ENCODE peak calls at places on chromosome 10, in eight cellular contexts. One of them, this sample, is unnamed.

GRCh38 chr10:27448926-27449325 is 55.2 kb upstream of the RAB18 start:
- DNase-seq in B cell: no peak
- DNase-seq in HFFc6: peak; percentile 79
- DNase-seq in left ventricle myocardium inferior: no peak
- DNase-seq in mammary epithelial cell: peak; percentile 77
- DNase-seq in heart left ventricle: no peak
- DNase-seq in sigmoid colon: no peak
- DNase-seq in astrocyte of the cerebellum: no peak
- DNase-seq in this sample: no peak

GRCh38 chr10:26800468-26800867 is 60.3 kb downstream of the ABI1 start:
- DNase-seq in B cell: no peak
- DNase-seq in HFFc6: no peak
- DNase-seq in left ventricle myocardium inferior: no peak
- DNase-seq in mammary epithelial cell: no peak
- DNase-seq in heart left ventricle: no peak
- DNase-seq in sigmoid colon: no peak
- DNase-seq in astrocyte of the cerebellum: no peak
- DNase-seq in this sample: no peak

GRCh38 chr10:13978844-13979227 is 351.9 kb downstream of the FRMD4A start:
- DNase-seq in B cell: no peak
- DNase-seq in HFFc6: no peak
- DNase-seq in left ventricle myocardium inferior: no peak
- DNase-seq in mammary epithelial cell: no peak
- DNase-seq in heart left ventricle: no peak
- DNase-seq in sigmoid colon: no peak
- DNase-seq in astrocyte of the cerebellum: no peak
- DNase-seq in this sample: no peak

GRCh38 chr10:21160116-21160515 is 263.0 kb upstream of the NEBL start:
- DNase-seq in B cell: no peak
- DNase-seq in HFFc6: no peak
- DNase-seq in left ventricle myocardium inferior: no peak
- DNase-seq in mammary epithelial cell: no peak
- DNase-seq in heart left ventricle: no peak
- DNase-seq in sigmoid colon: no peak
- DNase-seq in astrocyte of the cerebellum: no peak
- DNase-seq in this sample: no peak

GRCh38 chr10:52284416-52285013 is 29.6 kb upstream of the DKK1 start:
- DNase-seq in B cell: peak; percentile 14
- DNase-seq in HFFc6: no peak
- DNase-seq in left ventricle myocardium inferior: no peak
- DNase-seq in mammary epithelial cell: no peak
- DNase-seq in heart left ventricle: no peak
- DNase-seq in sigmoid colon: no peak
- DNase-seq in astrocyte of the cerebellum: no peak
- DNase-seq in this sample: no peak

GRCh38 chr10:3829193-3830050 is 44.4 kb upstream of the KLF6 start:
- DNase-seq in B cell: no peak
- DNase-seq in HFFc6: no peak
- DNase-seq in left ventricle myocardium inferior: no peak
- DNase-seq in mammary epithelial cell: no peak
- DNase-seq in heart left ventricle: no peak
- DNase-seq in sigmoid colon: no peak
- DNase-seq in astrocyte of the cerebellum: no peak
- DNase-seq in this sample: no peak

GRCh38 chr10:28241766-28242399 is 61.0 kb downstream of the MPP7 start:
- DNase-seq in B cell: peak; percentile 61
- DNase-seq in HFFc6: peak; percentile 43
- DNase-seq in left ventricle myocardium inferior: no peak
- DNase-seq in mammary epithelial cell: peak; percentile 43
- DNase-seq in heart left ventricle: no peak
- DNase-seq in sigmoid colon: no peak
- DNase-seq in astrocyte of the cerebellum: peak; percentile 60
- DNase-seq in this sample: peak; percentile 48

GRCh38 chr10:121644501-121644900 is 46.3 kb upstream of the FGFR2 start:
- DNase-seq in B cell: no peak
- DNase-seq in HFFc6: no peak
- DNase-seq in left ventricle myocardium inferior: no peak
- DNase-seq in mammary epithelial cell: no peak
- DNase-seq in heart left ventricle: no peak
- DNase-seq in sigmoid colon: no peak
- DNase-seq in astrocyte of the cerebellum: no peak
- DNase-seq in this sample: no peak

GRCh38 chr10:37434091-37434490 is 308.7 kb downstream of the ANKRD30A start:
- DNase-seq in B cell: no peak
- DNase-seq in HFFc6: peak; percentile 2
- DNase-seq in left ventricle myocardium inferior: no peak
- DNase-seq in mammary epithelial cell: peak; percentile 34
- DNase-seq in heart left ventricle: no peak
- DNase-seq in sigmoid colon: no peak
- DNase-seq in astrocyte of the cerebellum: no peak
- DNase-seq in this sample: no peak

GRCh38 chr10:116127296-116127695 is 145.7 kb downstream of the GFRA1 start:
- DNase-seq in B cell: no peak
- DNase-seq in HFFc6: no peak
- DNase-seq in left ventricle myocardium inferior: no peak
- DNase-seq in mammary epithelial cell: no peak
- DNase-seq in heart left ventricle: no peak
- DNase-seq in sigmoid colon: no peak
- DNase-seq in astrocyte of the cerebellum: no peak
- DNase-seq in this sample: no peak

GRCh38 chr10:53699231-53699630 is 926.6 kb upstream of the MBL2 start:
- DNase-seq in B cell: no peak
- DNase-seq in HFFc6: no peak
- DNase-seq in left ventricle myocardium inferior: no peak
- DNase-seq in mammary epithelial cell: no peak
- DNase-seq in heart left ventricle: no peak
- DNase-seq in sigmoid colon: no peak
- DNase-seq in astrocyte of the cerebellum: no peak
- DNase-seq in this sample: no peak

GRCh38 chr10:4431114-4431862 is 394.7 kb upstream of the AKR1E2 start:
- DNase-seq in B cell: no peak
- DNase-seq in HFFc6: peak; percentile 66
- DNase-seq in left ventricle myocardium inferior: no peak
- DNase-seq in mammary epithelial cell: no peak
- DNase-seq in heart left ventricle: no peak
- DNase-seq in sigmoid colon: no peak
- DNase-seq in astrocyte of the cerebellum: peak; percentile 88
- DNase-seq in this sample: no peak

GRCh38 chr10:125602825-125603224 is 80.1 kb downstream of the TEX36 start:
- DNase-seq in B cell: no peak
- DNase-seq in HFFc6: no peak
- DNase-seq in left ventricle myocardium inferior: no peak
- DNase-seq in mammary epithelial cell: no peak
- DNase-seq in heart left ventricle: no peak
- DNase-seq in sigmoid colon: no peak
- DNase-seq in astrocyte of the cerebellum: no peak
- DNase-seq in this sample: no peak

GRCh38 chr10:128776617-128777016 is 650.4 kb upstream of the MKI67 start:
- DNase-seq in B cell: no peak
- DNase-seq in HFFc6: no peak
- DNase-seq in left ventricle myocardium inferior: no peak
- DNase-seq in mammary epithelial cell: no peak
- DNase-seq in heart left ventricle: no peak
- DNase-seq in sigmoid colon: no peak
- DNase-seq in astrocyte of the cerebellum: no peak
- DNase-seq in this sample: no peak

GRCh38 chr10:124538669-124539068 is 77.0 kb downstream of the LHPP start:
- DNase-seq in B cell: no peak
- DNase-seq in HFFc6: no peak
- DNase-seq in left ventricle myocardium inferior: no peak
- DNase-seq in mammary epithelial cell: no peak
- DNase-seq in heart left ventricle: no peak
- DNase-seq in sigmoid colon: no peak
- DNase-seq in astrocyte of the cerebellum: no peak
- DNase-seq in this sample: no peak

GRCh38 chr10:32976338-32976737 is 18.3 kb upstream of the ITGB1 start:
- DNase-seq in B cell: no peak
- DNase-seq in HFFc6: no peak
- DNase-seq in left ventricle myocardium inferior: no peak
- DNase-seq in mammary epithelial cell: no peak
- DNase-seq in heart left ventricle: no peak
- DNase-seq in sigmoid colon: no peak
- DNase-seq in astrocyte of the cerebellum: no peak
- DNase-seq in this sample: no peak

DNA sequence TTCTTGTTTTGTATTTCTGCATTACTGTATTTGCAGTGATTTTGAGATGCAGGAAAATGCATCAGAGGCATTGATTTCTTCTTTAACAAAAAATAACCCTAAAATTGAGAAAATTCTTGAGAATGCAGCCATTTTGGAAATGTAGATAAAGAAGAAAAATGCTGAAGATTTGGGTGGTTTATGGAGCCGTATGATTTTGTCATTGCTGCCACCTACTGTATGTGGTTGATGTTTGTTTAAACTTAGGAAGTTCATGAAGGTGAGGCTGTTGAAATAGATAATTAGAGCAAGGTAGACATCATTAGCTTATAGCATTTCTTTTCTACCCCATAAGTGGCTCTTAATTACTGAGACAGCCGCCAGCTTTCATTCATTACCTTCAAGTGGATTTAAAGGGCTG is 92.1 kb upstream of the SAMD8 start:
- DNase-seq in B cell: peak; percentile 42
- DNase-seq in HFFc6: peak; percentile 17
- DNase-seq in left ventricle myocardium inferior: no peak
- DNase-seq in mammary epithelial cell: peak; percentile 7
- DNase-seq in heart left ventricle: no peak
- DNase-seq in sigmoid colon: no peak
- DNase-seq in astrocyte of the cerebellum: peak; percentile 32
- DNase-seq in this sample: no peak
- TF ChIP-seq CTCF in B cell: peak; percentile 53
- TF ChIP-seq CTCF in HFFc6: peak; percentile 73
- TF ChIP-seq CTCF in left ventricle myocardium inferior: peak; percentile 42
- TF ChIP-seq CTCF in mammary epithelial cell: peak; percentile 5
- TF ChIP-seq CTCF in heart left ventricle: peak; percentile 36
- TF ChIP-seq CTCF in sigmoid colon: no peak
- TF ChIP-seq CTCF in astrocyte of the cerebellum: no peak
- TF ChIP-seq CTCF in this sample: peak; percentile 59

GRCh38 chr10:44465430-44466115 is 80.7 kb upstream of the CXCL12 start:
- DNase-seq in B cell: no peak
- DNase-seq in HFFc6: no peak
- DNase-seq in left ventricle myocardium inferior: no peak
- DNase-seq in mammary epithelial cell: no peak
- DNase-seq in heart left ventricle: no peak
- DNase-seq in sigmoid colon: no peak
- DNase-seq in astrocyte of the cerebellum: no peak
- DNase-seq in this sample: no peak
- TF ChIP-seq CTCF in B cell: no peak
- TF ChIP-seq CTCF in HFFc6: no peak
- TF ChIP-seq CTCF in left ventricle myocardium inferior: no peak
- TF ChIP-seq CTCF in mammary epithelial cell: no peak
- TF ChIP-seq CTCF in heart left ventricle: no peak
- TF ChIP-seq CTCF in sigmoid colon: no peak
- TF ChIP-seq CTCF in astrocyte of the cerebellum: no peak
- TF ChIP-seq CTCF in this sample: no peak

DNA sequence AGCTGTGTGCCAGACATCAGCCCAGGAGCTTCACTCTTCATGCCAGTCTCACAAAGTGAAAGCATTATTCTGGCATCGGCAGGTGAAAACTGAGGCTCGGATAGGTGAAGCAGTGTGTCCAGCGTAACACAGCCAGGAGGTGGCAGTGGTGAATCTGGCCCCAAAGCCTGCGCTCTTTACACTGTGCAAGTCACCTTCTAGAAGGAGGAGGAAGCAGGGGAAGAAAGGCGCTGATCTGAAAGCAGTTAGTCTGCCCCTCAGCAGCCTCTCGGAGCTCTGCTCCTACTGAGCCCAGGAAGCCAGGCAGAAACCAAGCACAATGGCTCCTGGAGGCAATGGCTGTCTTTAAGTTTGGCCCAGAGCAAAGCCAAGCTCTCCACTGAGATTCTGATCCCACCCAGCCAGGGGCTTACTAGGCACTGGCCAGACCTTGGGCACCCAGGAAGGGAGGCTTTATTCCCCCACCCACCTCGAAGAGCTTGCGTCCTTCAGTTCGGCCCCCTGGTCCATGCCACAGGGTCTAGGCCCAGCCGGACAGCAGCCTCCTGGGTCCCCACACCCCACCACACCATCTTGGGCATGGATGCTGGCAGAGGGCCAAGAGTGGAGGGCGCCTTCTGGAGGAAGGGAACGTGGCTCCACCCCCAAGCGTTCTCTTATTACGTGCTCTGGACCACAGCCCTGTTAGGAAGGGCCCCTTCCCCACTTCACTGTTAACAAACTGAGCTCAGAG is 104.5 kb downstream of the GRID1 start:
- DNase-seq in B cell: no peak
- DNase-seq in HFFc6: no peak
- DNase-seq in left ventricle myocardium inferior: no peak
- DNase-seq in mammary epithelial cell: no peak
- DNase-seq in heart left ventricle: no peak
- DNase-seq in sigmoid colon: peak; percentile 38
- DNase-seq in astrocyte of the cerebellum: no peak
- DNase-seq in this sample: peak; percentile 82
- TF ChIP-seq CTCF in B cell: no peak
- TF ChIP-seq CTCF in HFFc6: no peak
- TF ChIP-seq CTCF in left ventricle myocardium inferior: peak; percentile 41
- TF ChIP-seq CTCF in mammary epithelial cell: no peak
- TF ChIP-seq CTCF in heart left ventricle: no peak
- TF ChIP-seq CTCF in sigmoid colon: no peak
- TF ChIP-seq CTCF in astrocyte of the cerebellum: no peak
- TF ChIP-seq CTCF in this sample: peak; percentile 48

GRCh38 chr10:130335336-130335735 is 199.1 kb downstream of the GLRX3 start:
- DNase-seq in B cell: no peak
- DNase-seq in HFFc6: no peak
- DNase-seq in left ventricle myocardium inferior: no peak
- DNase-seq in mammary epithelial cell: no peak
- DNase-seq in heart left ventricle: no peak
- DNase-seq in sigmoid colon: no peak
- DNase-seq in astrocyte of the cerebellum: no peak
- DNase-seq in this sample: no peak

GRCh38 chr10:130336612-130337304 is 200.6 kb downstream of the GLRX3 start:
- DNase-seq in B cell: no peak
- DNase-seq in HFFc6: no peak
- DNase-seq in left ventricle myocardium inferior: no peak
- DNase-seq in mammary epithelial cell: no peak
- DNase-seq in heart left ventricle: no peak
- DNase-seq in sigmoid colon: no peak
- DNase-seq in astrocyte of the cerebellum: no peak
- DNase-seq in this sample: no peak

GRCh38 chr10:130329792-130330191 is 193.6 kb downstream of the GLRX3 start:
- DNase-seq in B cell: no peak
- DNase-seq in HFFc6: no peak
- DNase-seq in left ventricle myocardium inferior: no peak
- DNase-seq in mammary epithelial cell: no peak
- DNase-seq in heart left ventricle: no peak
- DNase-seq in sigmoid colon: no peak
- DNase-seq in astrocyte of the cerebellum: no peak
- DNase-seq in this sample: no peak

GRCh38 chr10:130337305-130337640 is 201.1 kb downstream of the GLRX3 start:
- DNase-seq in B cell: no peak
- DNase-seq in HFFc6: no peak
- DNase-seq in left ventricle myocardium inferior: no peak
- DNase-seq in mammary epithelial cell: no peak
- DNase-seq in heart left ventricle: no peak
- DNase-seq in sigmoid colon: no peak
- DNase-seq in astrocyte of the cerebellum: no peak
- DNase-seq in this sample: no peak

DNA sequence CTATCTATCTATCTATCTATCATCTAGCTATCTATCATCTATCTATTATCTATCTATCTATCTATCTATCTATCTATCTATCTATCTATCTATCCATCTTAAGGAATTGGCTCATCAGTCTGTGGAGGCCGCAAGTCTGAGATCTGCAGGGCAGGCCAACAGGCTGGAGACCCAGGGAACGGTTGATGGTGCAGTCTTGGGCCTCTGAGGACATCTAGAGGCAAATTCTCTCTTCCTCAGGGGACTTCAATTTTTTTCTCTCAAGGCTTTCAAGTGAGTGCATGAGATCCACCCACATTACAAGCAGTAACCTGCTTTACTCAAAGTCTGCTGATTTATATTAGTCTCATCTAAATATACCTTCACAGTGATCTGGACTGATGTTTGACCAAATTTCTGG is 197.0 kb downstream of the GLRX3 start:
- DNase-seq in B cell: no peak
- DNase-seq in HFFc6: no peak
- DNase-seq in left ventricle myocardium inferior: no peak
- DNase-seq in mammary epithelial cell: no peak
- DNase-seq in heart left ventricle: no peak
- DNase-seq in sigmoid colon: no peak
- DNase-seq in astrocyte of the cerebellum: no peak
- DNase-seq in this sample: no peak
- TF ChIP-seq CTCF in B cell: no peak
- TF ChIP-seq CTCF in HFFc6: no peak
- TF ChIP-seq CTCF in left ventricle myocardium inferior: no peak
- TF ChIP-seq CTCF in mammary epithelial cell: no peak
- TF ChIP-seq CTCF in heart left ventricle: no peak
- TF ChIP-seq CTCF in sigmoid colon: no peak
- TF ChIP-seq CTCF in astrocyte of the cerebellum: no peak
- TF ChIP-seq CTCF in this sample: no peak

This sample was measured in GM13977.